ENCODE peak calls at places on chromosomes 6 and 20, in five cellular contexts. O, G, Q, E and J are unnamed samples.

GRCh38 chr6:71567562-71567961 is 279.0 kb downstream of the OGFRL1 start:
- DNase-seq in O (no peak), G (no peak), Q (no peak), E (no peak), J (no peak)

GRCh38 chr6:105879902-105880547 is 206.1 kb upstream of the PRDM1 start:
- DNase-seq in O (no peak), G (peak), Q (no peak), E (no peak), J (no peak)

GRCh38 chr6:36138667-36139066 is 8.4 kb downstream of the MAPK13 start:
- DNase-seq in O (no peak), G (no peak), Q (no peak), E (peak), J (no peak)

GRCh38 chr20:34954905-34955231 is 738 bp downstream of the GSS start:
- DNase-seq in O (peak), G (peak), Q (peak), E (no peak), J (no peak)

GRCh38 chr20:17993546-17993945 is 24.7 kb downstream of the MGME1 start:
- DNase-seq in O (no peak), G (no peak), Q (no peak), E (no peak), J (no peak)

GRCh38 chr6:161079566-161080262 is 88.1 kb downstream of the MAP3K4 start:
- DNase-seq in O (peak), G (no peak), Q (no peak), E (no peak), J (peak)

GRCh38 chr6:35202066-35202546 is 11.7 kb upstream of the SCUBE3 start:
- DNase-seq in O (no peak), G (no peak), Q (no peak), E (no peak), J (no peak)

GRCh38 chr6:100913400-100914276 is 32.5 kb upstream of the ASCC3 start:
- DNase-seq in O (no peak), G (peak), Q (no peak), E (no peak), J (no peak)

GRCh38 chr20:34037121-34037520 is 43.4 kb downstream of the RALY start:
- DNase-seq in O (no peak), G (no peak), Q (no peak), E (no peak), J (peak)

GRCh38 chr6:146788115-146788514 is 189.3 kb downstream of the ADGB start:
- DNase-seq in O (no peak), G (no peak), Q (no peak), E (no peak), J (no peak)

GRCh38 chr20:39133205-39133604 is 171.1 kb downstream of the DHX35 start:
- DNase-seq in O (no peak), G (no peak), Q (no peak), E (no peak), J (no peak)

GRCh38 chr6:12911387-12911960 is 194.9 kb downstream of the PHACTR1 start:
- DNase-seq in O (peak), G (no peak), Q (no peak), E (no peak), J (no peak)

GRCh38 chr6:101477436-101477835 is 83.9 kb downstream of the GRIK2 start:
- DNase-seq in O (no peak), G (no peak), Q (no peak), E (no peak), J (no peak)

GRCh38 chr20:51505566-51505965 is 37.0 kb downstream of the NFATC2 start:
- DNase-seq in O (no peak), G (no peak), Q (no peak), E (no peak), J (no peak)

GRCh38 chr6:158264180-158264579 is 48.1 kb upstream of the TULP4 start:
- DNase-seq in O (no peak), G (no peak), Q (no peak), E (no peak), J (no peak)

GRCh38 chr20:6142348-6142993 is 19.6 kb upstream of the FERMT1 start:
- DNase-seq in O (peak), G (peak), Q (no peak), E (no peak), J (peak)

GRCh38 chr6:74597840-74598239 is 608.0 kb downstream of the COL12A1 start:
- DNase-seq in O (no peak), G (no peak), Q (no peak), E (no peak), J (no peak)

GRCh38 chr6:26216015-26216885 is 129.0 kb downstream of the HFE start:
- DNase-seq in O (peak), G (peak), Q (peak), E (peak), J (peak)

DNA sequence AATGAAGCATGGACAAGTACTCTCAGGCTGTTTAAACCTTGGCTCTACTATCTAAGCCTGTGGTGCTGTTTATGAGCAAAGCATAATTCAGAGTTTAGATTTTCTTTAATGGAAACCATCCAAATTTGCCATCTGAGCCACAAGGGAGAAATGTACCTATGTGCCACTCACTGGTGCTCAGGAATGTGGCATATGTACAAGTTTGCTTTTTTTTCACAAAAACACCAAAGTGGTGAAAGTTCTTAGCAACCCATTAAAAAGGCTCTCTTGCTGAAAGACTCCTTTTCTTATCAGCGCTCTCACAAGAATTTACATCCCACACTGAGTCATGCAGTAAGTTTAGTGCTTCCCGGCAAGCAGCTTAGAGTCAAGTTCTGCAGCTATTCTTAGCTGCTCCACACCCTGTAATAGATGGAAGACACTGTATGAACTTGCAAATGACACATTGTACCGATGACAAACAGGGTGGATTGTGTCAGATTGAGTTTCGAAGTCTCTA is 57.3 kb upstream of the MLIP start:
- DNase-seq in O (peak), G (peak), Q (peak), E (no peak), J (no peak)
- H3K4me3 ChIP-seq in O (peak), G (no peak), Q (peak), E (no peak), J (peak)

GRCh38 chr20:47389867-47390347 is 33.4 kb upstream of the ZMYND8 start:
- DNase-seq in O (peak), G (no peak), Q (no peak), E (no peak), J (no peak)

GRCh38 chr20:47392015-47392720 is 35.7 kb upstream of the ZMYND8 start:
- DNase-seq in O (peak), G (peak), Q (no peak), E (no peak), J (no peak)

GRCh38 chr20:47391276-47392010 is 34.9 kb upstream of the ZMYND8 start:
- DNase-seq in O (no peak), G (no peak), Q (no peak), E (no peak), J (no peak)

GRCh38 chr20:47396762-47397476 is 40.4 kb upstream of the ZMYND8 start:
- DNase-seq in O (no peak), G (peak), Q (no peak), E (no peak), J (no peak)

GRCh38 chr20:47392721-47393073 is 36.2 kb upstream of the ZMYND8 start:
- DNase-seq in O (no peak), G (no peak), Q (no peak), E (no peak), J (no peak)
- H3K27ac ChIP-seq in O (peak), G (no peak), Q (no peak), E (no peak), J (no peak)

GRCh38 chr6:159972506-159973268 is 3.8 kb downstream of the IGF2R start:
- DNase-seq in O (no peak), G (no peak), Q (no peak), E (no peak), J (no peak)
- H3K4me3 ChIP-seq in O (no peak), G (no peak), Q (peak), E (no peak), J (no peak)

DNA sequence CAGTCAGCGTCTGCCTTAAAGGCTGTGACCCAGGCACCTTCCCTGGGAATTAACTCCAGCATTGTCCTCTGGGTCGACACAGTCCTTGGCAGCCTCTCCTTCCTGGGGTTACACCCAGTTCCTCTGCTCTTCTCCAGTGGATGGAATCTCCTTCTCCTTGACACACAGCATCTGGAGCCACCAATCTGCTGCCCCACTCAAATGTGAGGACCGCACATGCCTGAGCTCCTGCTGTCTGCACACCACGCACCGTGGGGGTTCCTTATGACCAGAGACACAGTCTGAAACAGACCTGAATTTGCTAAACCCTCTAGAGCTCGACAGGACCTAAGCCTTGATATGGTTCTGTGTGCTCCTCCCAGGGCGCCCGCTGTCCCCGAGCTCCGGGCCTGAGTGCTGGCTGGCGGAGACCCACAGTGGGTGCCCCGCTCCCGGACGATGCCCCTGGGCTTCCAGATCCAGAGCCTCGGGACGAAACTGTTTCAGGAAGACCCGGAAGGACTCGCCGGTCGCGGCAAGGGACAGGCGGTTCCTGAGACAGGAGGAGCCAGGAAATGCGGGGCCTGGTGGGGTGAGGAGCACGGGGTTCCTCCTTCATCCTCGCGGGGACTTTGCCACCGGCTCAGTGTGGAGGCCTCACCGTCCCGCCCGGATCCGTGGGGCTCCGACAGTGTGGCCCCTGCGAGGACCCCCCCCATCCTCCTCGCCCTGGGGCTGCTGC is 2.5 kb upstream of the RAET1G start:
- DNase-seq in O (no peak), G (no peak), Q (peak), E (no peak), J (peak)
- H3K27ac ChIP-seq in O (no peak), G (no peak), Q (no peak), E (no peak), J (peak)

GRCh38 chr6:80438728-80439127 is 332.3 kb downstream of the BCKDHB start:
- DNase-seq in O (peak), G (no peak), Q (no peak), E (no peak), J (no peak)

GRCh38 chr6:80436663-80437062 is 330.2 kb downstream of the BCKDHB start:
- DNase-seq in O (no peak), G (no peak), Q (no peak), E (no peak), J (no peak)

GRCh38 chr6:80435457-80435856 is 329.0 kb downstream of the BCKDHB start:
- DNase-seq in O (no peak), G (no peak), Q (no peak), E (no peak), J (no peak)

GRCh38 chr6:80434951-80435350 is 328.5 kb downstream of the BCKDHB start:
- DNase-seq in O (no peak), G (no peak), Q (no peak), E (no peak), J (no peak)

DNA sequence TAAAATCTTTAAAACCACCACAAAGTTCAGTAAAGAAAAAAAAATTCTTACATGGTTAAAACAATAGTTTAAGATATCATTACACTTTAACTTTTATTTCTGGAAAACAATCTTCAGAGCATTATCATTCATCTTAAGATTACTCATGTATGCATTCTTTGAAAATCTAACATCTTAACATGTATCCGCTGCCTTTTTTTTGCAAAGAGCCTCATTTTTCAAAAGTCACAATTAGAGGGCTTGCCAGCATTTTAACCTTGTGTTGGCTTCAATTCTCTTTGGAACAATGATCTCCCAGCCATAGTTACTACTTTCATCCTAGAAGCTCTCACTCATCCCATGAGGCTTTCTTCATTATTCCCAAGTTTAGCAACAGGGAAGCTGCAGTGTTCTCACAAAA is 330.7 kb downstream of the BCKDHB start:
- DNase-seq in O (peak), G (no peak), Q (no peak), E (no peak), J (no peak)
- H3K4me3 ChIP-seq in O (no peak), G (no peak), Q (no peak), E (no peak), J (no peak)